ENCODE peak calls at places on chromosome 13, in nine cellular contexts. Z is ureter; Q is astrocyte of the spinal cord; R is CD8-positive, alpha-beta T cell; K is head of caudate nucleus; J is T-helper 2 cell; A is naive B cell; B is HTR-8/SVneo; S is activated CD8-positive, alpha-beta memory T cell treated with anti-CD3 and anti-CD28 coated beads for 48 hours. W is an unnamed sample.

GRCh38 chr13:19864018-19864338 is 529 bp upstream of the ZMYM5 start:
- DNase-seq in S (peak; percentile 47), A (peak; percentile 67), B (no peak), R (peak; percentile 46), Q (peak; percentile 88), J (peak; percentile 48), K (peak; percentile 46), Z (peak; percentile 79), W (no peak)

GRCh38 chr13:79533781-79534400 is 52.9 kb downstream of the NDFIP2 start:
- DNase-seq in A (no peak), J (no peak), B (no peak), R (no peak), Z (no peak), Q (no peak), S (no peak), K (no peak), W (no peak)

GRCh38 chr13:98918771-98919170 is 59.1 kb downstream of the DOCK9 start:
- DNase-seq in Q (no peak), K (no peak), R (no peak), A (peak; percentile 2), B (no peak), Z (no peak), S (no peak), J (no peak), W (peak; percentile 14)

GRCh38 chr13:82436099-82436585 is 1446.1 kb downstream of the SLITRK1 start:
- DNase-seq in Z (no peak), K (no peak), Q (no peak), S (no peak), A (no peak), R (no peak), B (no peak), J (no peak), W (no peak)

GRCh38 chr13:48222358-48223015 is 10.5 kb upstream of the ITM2B start:
- DNase-seq in J (no peak), K (no peak), Z (no peak), R (no peak), Q (peak; percentile 27), B (no peak), S (no peak), A (no peak), W (no peak)

GRCh38 chr13:23725922-23726321 is 155.7 kb downstream of the TNFRSF19 start:
- DNase-seq in R (no peak), S (no peak), A (no peak), J (no peak), K (no peak), B (no peak), Z (no peak), Q (no peak), W (no peak)

GRCh38 chr13:44668707-44669106 is 92.6 kb upstream of the TSC22D1 start:
- DNase-seq in R (no peak), B (no peak), K (no peak), Q (peak; percentile 50), Z (no peak), J (no peak), S (no peak), A (no peak), W (no peak)

GRCh38 chr13:33057019-33057785 is 41.0 kb downstream of the KL start:
- DNase-seq in Q (peak; percentile 23), B (peak; percentile 5), S (no peak), R (no peak), J (no peak), K (no peak), Z (no peak), A (no peak), W (peak; percentile 68)

GRCh38 chr13:26219726-26220125 is 2.4 kb downstream of the RNF6 start:
- DNase-seq in Q (peak; percentile 29), B (no peak), K (no peak), J (no peak), R (no peak), A (no peak), S (no peak), Z (no peak), W (no peak)

GRCh38 chr13:37769078-37769477 is 100.5 kb downstream of the TRPC4 start:
- DNase-seq in R (no peak), Z (no peak), K (no peak), Q (no peak), S (no peak), A (no peak), J (no peak), B (no peak), W (peak; percentile 44)

GRCh38 chr13:89673789-89674311 is 1673.6 kb upstream of the MIR17HG start:
- DNase-seq in Q (no peak), J (no peak), K (no peak), B (no peak), R (no peak), A (no peak), Z (no peak), S (no peak), W (no peak)

GRCh38 chr13:99911069-99911964 is 60.2 kb downstream of the ZIC5 start:
- DNase-seq in J (no peak), Z (no peak), Q (no peak), A (no peak), S (no peak), R (no peak), K (no peak), B (no peak), W (no peak)

GRCh38 chr13:76884571-76885202 is 1.5 kb downstream of the KCTD12 start:
- DNase-seq in B (peak; percentile 4), K (no peak), Z (no peak), J (no peak), Q (peak; percentile 23), R (no peak), S (no peak), A (no peak), W (no peak)

GRCh38 chr13:86946734-86947133 is 724.4 kb upstream of the SLITRK5 start:
- DNase-seq in R (no peak), S (no peak), K (no peak), B (no peak), A (no peak), Q (no peak), J (no peak), Z (no peak), W (peak; percentile 36)

GRCh38 chr13:97386832-97387486 is 47.0 kb upstream of the RAP2A start:
- DNase-seq in A (no peak), Z (no peak), B (no peak), Q (no peak), R (peak; percentile 3), K (peak; percentile 62), S (no peak), J (no peak), W (no peak)

GRCh38 chr13:97574926-97575325 is 141.0 kb downstream of the RAP2A start:
- DNase-seq in Z (no peak), Q (peak; percentile 3), K (no peak), J (no peak), R (no peak), B (no peak), S (no peak), A (no peak), W (peak; percentile 21)

GRCh38 chr13:72555601-72556000 is 171.8 kb downstream of the MZT1 start:
- DNase-seq in R (no peak), A (no peak), K (no peak), Z (no peak), J (no peak), Q (no peak), S (no peak), B (no peak), W (no peak)

GRCh38 chr13:73748404-73748803 is 385.8 kb downstream of the KLF12 start:
- DNase-seq in A (no peak), J (no peak), S (no peak), Q (no peak), R (no peak), K (no peak), B (no peak), Z (no peak), W (no peak)

GRCh38 chr13:97141564-97142005 is 80.5 kb upstream of the MBNL2 start:
- DNase-seq in R (no peak), A (no peak), Z (peak; percentile 74), B (peak; percentile 75), Q (peak; percentile 87), S (no peak), K (peak; percentile 47), J (no peak), W (peak; percentile 10)

GRCh38 chr13:96091164-96091931 is 1.4 kb downstream of the HS6ST3 start:
- DNase-seq in J (no peak), S (no peak), Z (no peak), R (no peak), B (no peak), A (no peak), Q (peak; percentile 7), K (no peak), W (no peak)

GRCh38 chr13:37418490-37418889 is 180.1 kb downstream of the POSTN start:
- DNase-seq in Q (no peak), S (no peak), R (no peak), K (no peak), Z (no peak), A (no peak), J (no peak), B (no peak), W (no peak)

GRCh38 chr13:105033999-105034398 is 1501.5 kb downstream of the EFNB2 start:
- DNase-seq in A (no peak), S (no peak), J (no peak), Z (no peak), Q (no peak), K (no peak), R (no peak), B (no peak), W (no peak)

GRCh38 chr13:32080328-32080744 is 48.8 kb downstream of the FRY start:
- DNase-seq in A (no peak), J (no peak), B (no peak), S (no peak), Q (no peak), R (no peak), Z (no peak), K (no peak), W (no peak)

GRCh38 chr13:47004022-47004421 is 107.2 kb upstream of the HTR2A start:
- DNase-seq in Q (no peak), A (no peak), K (no peak), B (no peak), J (no peak), S (no peak), R (no peak), Z (no peak), W (no peak)

GRCh38 chr13:40503026-40503425 is 163.4 kb downstream of the FOXO1 start:
- DNase-seq in A (no peak), B (no peak), Q (peak; percentile 15), S (no peak), J (no peak), Z (no peak), R (no peak), K (no peak), W (no peak)

GRCh38 chr13:101346942-101347728 is 69.2 kb downstream of the NALCN start:
- DNase-seq in Z (no peak), J (no peak), S (no peak), R (no peak), K (no peak), Q (peak; percentile 13), B (no peak), A (no peak), W (no peak)

GRCh38 chr13:109744512-109745051 is 41.8 kb downstream of the IRS2 start:
- DNase-seq in B (no peak), J (no peak), Z (peak; percentile 55), Q (peak; percentile 75), K (no peak), S (no peak), R (no peak), A (no peak), W (no peak)

GRCh38 chr13:114100446-114101320 is 31.7 kb downstream of the RASA3 start:
- DNase-seq in J (no peak), K (peak; percentile 18), S (no peak), B (no peak), R (no peak), A (no peak), Z (no peak), Q (no peak), W (no peak)

GRCh38 chr13:76414320-76414719 is 471.9 kb downstream of the KCTD12 start:
- DNase-seq in K (no peak), J (no peak), Q (no peak), A (no peak), B (no peak), R (no peak), Z (no peak), S (no peak), W (no peak)

GRCh38 chr13:46541210-46541609 is 11.8 kb upstream of the LRCH1 start:
- DNase-seq in Q (no peak), B (no peak), J (no peak), K (no peak), Z (no peak), R (no peak), A (no peak), S (no peak), W (no peak)

GRCh38 chr13:64553411-64554129 is 2676.6 kb downstream of the PCDH9 start:
- DNase-seq in B (no peak), K (no peak), Q (no peak), J (no peak), S (no peak), A (no peak), Z (no peak), R (no peak), W (no peak)

W was measured in NAMALWA.